ENCODE peak calls at places on chromosomes 1 and 21, in four cellular contexts. One of them, this sample, is unnamed.

GRCh38 chr1:101995984-101996731 is 568 bp downstream of the OLFM3 start:
- DNase-seq in HEK293T: peak; percentile 7
- DNase-seq in WTC11: peak; percentile 24
- DNase-seq in K562: no peak
- DNase-seq in this sample: no peak

GRCh38 chr1:219460561-219461511 is 152.1 kb downstream of the ZC3H11B start:
- DNase-seq in HEK293T: no peak
- DNase-seq in WTC11: no peak
- DNase-seq in K562: no peak
- DNase-seq in this sample: no peak

GRCh38 chr1:179921472-179921871 is 33.1 kb upstream of the CEP350 start:
- DNase-seq in HEK293T: no peak
- DNase-seq in WTC11: no peak
- DNase-seq in K562: no peak
- DNase-seq in this sample: no peak

GRCh38 chr21:17783816-17784598 is 35.1 kb downstream of the C21orf91 start:
- DNase-seq in HEK293T: no peak
- DNase-seq in WTC11: no peak
- DNase-seq in K562: no peak
- DNase-seq in this sample: no peak

GRCh38 chr1:11059990-11060948 is at the start of gene SRM:
- DNase-seq in HEK293T: peak; percentile 97
- DNase-seq in WTC11: peak; percentile 93
- DNase-seq in K562: peak; percentile 99
- DNase-seq in this sample: peak; percentile 76

GRCh38 chr1:65825736-65826135 is 33.0 kb downstream of the PDE4B start:
- DNase-seq in HEK293T: no peak
- DNase-seq in WTC11: no peak
- DNase-seq in K562: no peak
- DNase-seq in this sample: no peak

GRCh38 chr21:41600556-41600955 is 92.6 kb upstream of the TMPRSS2 start:
- DNase-seq in HEK293T: no peak
- DNase-seq in WTC11: no peak
- DNase-seq in K562: no peak
- DNase-seq in this sample: no peak

GRCh38 chr1:183942933-183943693 is 94.4 kb downstream of the COLGALT2 start:
- DNase-seq in HEK293T: peak; percentile 86
- DNase-seq in WTC11: no peak
- DNase-seq in K562: peak; percentile 33
- DNase-seq in this sample: no peak

GRCh38 chr1:155938220-155938627 is 3.2 kb upstream of the RXFP4 start:
- DNase-seq in HEK293T: peak; percentile 74
- DNase-seq in WTC11: no peak
- DNase-seq in K562: peak; percentile 75
- DNase-seq in this sample: peak; percentile 77

GRCh38 chr1:236795757-236796719 is 946 bp downstream of the MTR start:
- DNase-seq in HEK293T: peak; percentile 56
- DNase-seq in WTC11: no peak
- DNase-seq in K562: peak; percentile 20
- DNase-seq in this sample: peak; percentile 23

GRCh38 chr1:97423397-97423796 is 497.4 kb downstream of the DPYD start:
- DNase-seq in HEK293T: no peak
- DNase-seq in WTC11: no peak
- DNase-seq in K562: no peak
- DNase-seq in this sample: no peak

GRCh38 chr21:42163511-42163863 is 55.5 kb upstream of the ABCG1 start:
- DNase-seq in HEK293T: no peak
- DNase-seq in WTC11: no peak
- DNase-seq in K562: no peak
- DNase-seq in this sample: no peak

GRCh38 chr1:63813829-63814277 is 40.0 kb downstream of the ROR1 start:
- DNase-seq in HEK293T: no peak
- DNase-seq in WTC11: no peak
- DNase-seq in K562: no peak
- DNase-seq in this sample: no peak

GRCh38 chr21:33211732-33212131 is 18.0 kb upstream of the IFNAR2 start:
- DNase-seq in HEK293T: no peak
- DNase-seq in WTC11: no peak
- DNase-seq in K562: no peak
- DNase-seq in this sample: no peak

GRCh38 chr1:185066181-185066580 is 20.8 kb downstream of the RNF2 start:
- DNase-seq in HEK293T: no peak
- DNase-seq in WTC11: no peak
- DNase-seq in K562: no peak
- DNase-seq in this sample: no peak

GRCh38 chr1:1086911-1087341 is 12.8 kb upstream of the RNF223 start:
- DNase-seq in HEK293T: no peak
- DNase-seq in WTC11: no peak
- DNase-seq in K562: no peak
- DNase-seq in this sample: no peak

GRCh38 chr1:189681252-189681919 is 796.3 kb downstream of the BRINP3 start:
- DNase-seq in HEK293T: no peak
- DNase-seq in WTC11: no peak
- DNase-seq in K562: no peak
- DNase-seq in this sample: no peak

GRCh38 chr1:53190210-53190611 is 6.4 kb upstream of the CPT2 start:
- DNase-seq in HEK293T: no peak
- DNase-seq in WTC11: peak; percentile 34
- DNase-seq in K562: peak; percentile 37
- DNase-seq in this sample: no peak

GRCh38 chr21:27674037-27674436 is 707.1 kb upstream of the ADAMTS5 start:
- DNase-seq in HEK293T: no peak
- DNase-seq in WTC11: no peak
- DNase-seq in K562: no peak
- DNase-seq in this sample: no peak

GRCh38 chr21:31173881-31174555 is 135.7 kb upstream of the KRTAP19-8 start:
- DNase-seq in HEK293T: peak; percentile 50
- DNase-seq in WTC11: no peak
- DNase-seq in K562: no peak
- DNase-seq in this sample: no peak

GRCh38 chr1:79749607-79750006 is 743.1 kb upstream of the ADGRL4 start:
- DNase-seq in HEK293T: no peak
- DNase-seq in WTC11: no peak
- DNase-seq in K562: no peak
- DNase-seq in this sample: no peak

GRCh38 chr21:34185051-34185750 is 111.8 kb downstream of the MRPS6 start:
- DNase-seq in HEK293T: no peak
- DNase-seq in WTC11: no peak
- DNase-seq in K562: no peak
- DNase-seq in this sample: no peak

GRCh38 chr1:164602480-164603093 is 43.6 kb downstream of the PBX1 start:
- DNase-seq in HEK293T: peak; percentile 58
- DNase-seq in WTC11: peak; percentile 70
- DNase-seq in K562: no peak
- DNase-seq in this sample: no peak

GRCh38 chr1:161182214-161182613 is 4.9 kb upstream of the B4GALT3 start:
- DNase-seq in HEK293T: no peak
- DNase-seq in WTC11: no peak
- DNase-seq in K562: no peak
- DNase-seq in this sample: no peak

GRCh38 chr1:145885738-145886287 is at the start of gene ANKRD35:
- DNase-seq in HEK293T: peak; percentile 95
- DNase-seq in WTC11: peak; percentile 93
- DNase-seq in K562: peak; percentile 92
- DNase-seq in this sample: peak; percentile 63

GRCh38 chr1:161772397-161772796 is 6.3 kb downstream of the ATF6 start:
- DNase-seq in HEK293T: no peak
- DNase-seq in WTC11: no peak
- DNase-seq in K562: no peak
- DNase-seq in this sample: no peak

GRCh38 chr1:220761688-220762427 is 13.7 kb downstream of the MTARC2 start:
- DNase-seq in HEK293T: no peak
- DNase-seq in WTC11: no peak
- DNase-seq in K562: no peak
- DNase-seq in this sample: peak; percentile 18

GRCh38 chr1:232149302-232150201 is 480.4 kb downstream of the SIPA1L2 start:
- DNase-seq in HEK293T: no peak
- DNase-seq in WTC11: no peak
- DNase-seq in K562: no peak
- DNase-seq in this sample: no peak

GRCh38 chr1:154607084-154607747 is 770 bp downstream of the ADAR start:
- DNase-seq in HEK293T: no peak
- DNase-seq in WTC11: peak; percentile 21
- DNase-seq in K562: peak; percentile 20
- DNase-seq in this sample: peak; percentile 16

GRCh38 chr21:31132574-31133242 is 94.4 kb upstream of the KRTAP19-8 start:
- DNase-seq in HEK293T: no peak
- DNase-seq in WTC11: no peak
- DNase-seq in K562: no peak
- DNase-seq in this sample: no peak

GRCh38 chr1:203858975-203859374 is 2.4 kb upstream of the SNRPE start:
- DNase-seq in HEK293T: no peak
- DNase-seq in WTC11: no peak
- DNase-seq in K562: no peak
- DNase-seq in this sample: no peak

GRCh38 chr1:203860396-203860951 is 925 bp upstream of the SNRPE start:
- DNase-seq in HEK293T: peak; percentile 19
- DNase-seq in WTC11: no peak
- DNase-seq in K562: no peak
- DNase-seq in this sample: peak; percentile 49

GRCh38 chr1:203861379-203862184 is at the start of gene SNRPE:
- DNase-seq in HEK293T: peak; percentile 98
- DNase-seq in WTC11: peak; percentile 96
- DNase-seq in K562: peak; percentile 96
- DNase-seq in this sample: peak; percentile 96

DNA sequence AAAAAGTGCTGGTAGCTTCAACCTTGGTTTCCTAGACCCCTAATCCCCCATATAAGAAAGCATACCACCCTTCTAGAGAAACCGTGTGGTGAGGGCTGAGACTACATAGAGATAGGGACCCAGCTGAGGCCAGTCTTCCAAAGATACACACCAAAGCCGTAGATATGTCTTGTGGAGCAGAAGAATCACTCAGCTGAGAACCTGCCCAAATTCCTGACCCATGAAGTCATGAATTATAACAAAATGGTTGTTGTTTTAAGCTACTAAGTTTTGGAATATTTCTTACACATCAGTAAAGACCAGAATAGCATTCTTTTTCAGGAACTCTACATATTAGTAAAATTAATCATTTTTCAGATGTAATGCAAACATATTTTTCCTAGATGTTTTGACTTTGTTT is 3.3 kb upstream of the SNRPE start:
- DNase-seq in HEK293T: no peak
- DNase-seq in WTC11: no peak
- DNase-seq in K562: no peak
- DNase-seq in this sample: no peak
- TF ChIP-seq ELF4 in HEK293T: no peak
- TF ChIP-seq ELF4 in WTC11: no peak
- TF ChIP-seq ELF4 in K562: no peak
- TF ChIP-seq ELF4 in this sample: no peak

DNA sequence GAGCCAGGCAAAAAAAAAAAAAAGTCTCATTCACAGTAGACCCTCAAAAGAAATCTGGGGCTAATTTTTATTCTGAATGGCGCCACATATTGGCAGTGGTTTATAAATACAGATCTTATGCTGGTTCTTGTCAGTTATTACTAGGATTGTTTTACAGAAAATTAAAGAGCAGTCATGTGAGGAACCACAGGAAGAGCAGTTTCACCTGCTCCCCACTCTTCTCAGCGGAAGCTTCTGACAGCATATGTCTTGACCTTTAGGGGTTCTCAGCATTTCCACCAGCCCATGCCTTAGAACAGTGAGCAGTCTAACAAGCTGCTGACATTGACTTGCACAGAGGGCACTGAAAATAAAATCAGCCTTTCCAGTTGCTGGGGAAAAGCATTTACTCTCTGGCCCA is 144.4 kb downstream of the SYT2 start:
- DNase-seq in HEK293T: no peak
- DNase-seq in WTC11: no peak
- DNase-seq in K562: no peak
- DNase-seq in this sample: no peak
- TF ChIP-seq ELF4 in HEK293T: no peak
- TF ChIP-seq ELF4 in WTC11: no peak
- TF ChIP-seq ELF4 in K562: no peak
- TF ChIP-seq ELF4 in this sample: no peak

GRCh38 chr1:207009945-207010344 is 22.6 kb downstream of the C1orf116 start:
- DNase-seq in HEK293T: no peak
- DNase-seq in WTC11: no peak
- DNase-seq in K562: no peak
- DNase-seq in this sample: no peak

GRCh38 chr1:207004931-207005830 is 27.4 kb downstream of the C1orf116 start:
- DNase-seq in HEK293T: peak; percentile 80
- DNase-seq in WTC11: peak; percentile 78
- DNase-seq in K562: peak; percentile 72
- DNase-seq in this sample: peak; percentile 73

GRCh38 chr1:207009182-207009850 is 23.2 kb downstream of the C1orf116 start:
- DNase-seq in HEK293T: no peak
- DNase-seq in WTC11: no peak
- DNase-seq in K562: no peak
- DNase-seq in this sample: peak; percentile 92

GRCh38 chr1:207006914-207007313 is 25.6 kb downstream of the C1orf116 start:
- DNase-seq in HEK293T: no peak
- DNase-seq in WTC11: no peak
- DNase-seq in K562: no peak
- DNase-seq in this sample: no peak

DNA sequence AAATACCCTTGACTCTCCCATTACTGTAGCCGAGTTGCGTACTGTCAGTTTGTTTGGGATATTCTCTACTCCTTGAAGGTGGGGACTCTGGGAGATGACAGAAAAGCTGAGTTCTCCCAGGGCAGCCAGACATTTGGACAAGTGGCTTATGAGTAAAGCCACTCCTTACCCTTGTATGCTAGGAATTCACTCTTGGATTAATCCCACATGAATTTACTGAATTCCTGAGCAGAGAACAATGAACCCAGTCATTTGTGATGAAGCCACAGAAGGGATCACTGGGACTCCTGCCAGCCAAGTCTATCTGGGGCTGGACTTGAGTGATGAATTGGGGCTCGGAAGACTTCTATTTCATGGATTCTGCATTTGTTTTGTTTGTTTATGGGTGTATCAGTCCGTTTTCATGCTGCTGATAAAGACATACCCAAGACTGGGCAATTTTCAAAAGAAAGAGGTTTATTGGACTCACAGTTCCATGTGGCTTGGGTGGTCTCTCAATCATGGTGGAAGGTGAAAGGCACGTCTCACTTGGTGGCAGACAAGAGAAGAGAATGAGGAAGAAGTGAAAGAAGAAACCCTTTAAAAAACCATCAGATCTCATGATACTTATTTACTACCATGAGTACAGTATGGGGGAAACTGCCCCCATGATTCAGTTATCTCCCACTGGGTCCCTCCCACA is 25.1 kb downstream of the C1orf116 start:
- DNase-seq in HEK293T: no peak
- DNase-seq in WTC11: no peak
- DNase-seq in K562: no peak
- DNase-seq in this sample: peak; percentile 94
- TF ChIP-seq ELF4 in HEK293T: no peak
- TF ChIP-seq ELF4 in WTC11: no peak
- TF ChIP-seq ELF4 in K562: no peak
- TF ChIP-seq ELF4 in this sample: no peak

DNA sequence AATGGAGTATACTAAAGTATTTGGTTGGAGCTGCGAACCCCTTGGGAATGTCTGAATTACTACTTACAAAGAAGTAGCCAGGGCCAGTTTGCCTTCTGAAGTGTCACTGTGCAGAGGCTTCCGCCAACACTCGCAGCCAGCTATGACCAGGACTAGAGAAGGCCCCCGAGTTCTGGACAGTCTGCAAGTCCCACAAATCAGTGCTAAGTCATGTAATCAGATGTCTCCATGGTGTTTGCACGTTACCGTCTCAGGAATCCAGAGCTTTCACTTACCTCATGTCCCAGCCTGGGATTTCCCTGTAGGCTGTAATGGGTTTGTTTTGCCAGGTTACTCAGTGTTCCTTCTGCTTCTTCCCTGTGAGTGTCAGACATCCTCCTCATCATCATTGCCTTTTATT is 106.7 kb upstream of the SPAG17 start:
- DNase-seq in HEK293T: no peak
- DNase-seq in WTC11: no peak
- DNase-seq in K562: no peak
- DNase-seq in this sample: no peak
- TF ChIP-seq ELF4 in HEK293T: no peak
- TF ChIP-seq ELF4 in WTC11: no peak
- TF ChIP-seq ELF4 in K562: no peak
- TF ChIP-seq ELF4 in this sample: no peak

This sample was measured in HepG2.